ENCODE peak calls at places on chromosomes 4 and X, in eight cellular contexts. S is fibroblast of mammary gland; D is Calu3; J is ovary; L is LoVo; O is stimulated activated CD4-positive, alpha-beta T cell treated with anti-CD3 and anti-CD28 coated beads, Interleukin-2, amount 100 ng/mL, for 48 hours; R is CD4-positive, CD25-positive, alpha-beta regulatory T cell; I is Peyer's patch. T is an unnamed sample.
A peak's percentile ranks its signal among the peaks of the same experiment; 100 is the strongest.

GRCh38 chr4:35525192-35525978 is 718.9 kb downstream of the ARAP2 start:
- DNase-seq in D (no peak), J (no peak), R (peak; percentile 44), I (peak; percentile 23), L (no peak), O (no peak), S (no peak), T (no peak)

GRCh38 chrX:139203681-139204575 is 326.6 kb upstream of the F9 start:
- DNase-seq in J (peak; percentile 11), S (peak; percentile 13), I (no peak), O (no peak), L (no peak), R (no peak), D (no peak), T (peak; percentile 4)

GRCh38 chrX:148310402-148311200 is 189.8 kb upstream of the AFF2 start:
- DNase-seq in D (no peak), R (peak; percentile 86), I (no peak), O (peak; percentile 31), L (no peak), J (no peak), S (no peak), T (no peak)

GRCh38 chr4:17512973-17513665 is 1.2 kb upstream of the QDPR start:
- DNase-seq in J (no peak), I (no peak), O (no peak), L (no peak), S (peak; percentile 30), R (no peak), D (no peak), T (no peak)

GRCh38 chr4:57580710-57581109 is 470.5 kb upstream of the IGFBP7 start:
- DNase-seq in J (no peak), D (no peak), I (no peak), S (no peak), L (no peak), R (no peak), O (no peak), T (no peak)

GRCh38 chr4:70721747-70722146 is at the start of gene RUFY3:
- DNase-seq in O (no peak), R (no peak), D (no peak), L (no peak), S (peak; percentile 98), I (no peak), J (peak; percentile 50), T (peak; percentile 80)

GRCh38 chrX:39814391-39814790 is 283.4 kb downstream of the BCOR start:
- DNase-seq in I (no peak), R (peak; percentile 66), L (no peak), O (peak; percentile 39), S (peak; percentile 51), J (no peak), D (peak; percentile 13), T (peak; percentile 41)

GRCh38 chr4:186693159-186693815 is 30.4 kb downstream of the FAT1 start:
- DNase-seq in J (no peak), I (no peak), S (peak; percentile 97), R (no peak), D (peak; percentile 64), L (peak; percentile 79), O (no peak), T (peak; percentile 61)

GRCh38 chr4:55318541-55319129 is 27.4 kb upstream of the SRD5A3 start:
- DNase-seq in D (no peak), R (no peak), I (no peak), L (no peak), S (no peak), J (no peak), O (no peak), T (no peak)

GRCh38 chr4:109434007-109434792 is 585 bp downstream of the SEC24B start:
- DNase-seq in O (no peak), S (peak; percentile 13), I (peak; percentile 64), L (peak; percentile 11), R (peak; percentile 43), D (no peak), J (peak; percentile 39), T (peak; percentile 1)

GRCh38 chrX:13432376-13432775 is 112.5 kb upstream of the ATXN3L start:
- DNase-seq in J (peak; percentile 46), R (no peak), S (peak; percentile 98), L (no peak), D (no peak), O (no peak), I (no peak), T (peak; percentile 96)

GRCh38 chr4:96352051-96352517 is 512.2 kb downstream of the PDHA2 start:
- DNase-seq in S (peak; percentile 5), L (no peak), I (no peak), R (peak; percentile 3), J (no peak), O (no peak), D (peak; percentile 36), T (no peak)

GRCh38 chrX:31340587-31340986 is 268.7 kb upstream of the FTHL17 start:
- DNase-seq in I (no peak), L (no peak), S (no peak), R (no peak), O (no peak), D (no peak), J (no peak), T (no peak)

GRCh38 chr4:172725581-172725980 is 443.0 kb upstream of the GALNT7 start:
- DNase-seq in L (peak; percentile 29), J (no peak), I (no peak), D (no peak), S (peak; percentile 22), R (no peak), O (no peak), T (peak; percentile 58)

GRCh38 chrX:39244146-39244545 is 442.9 kb downstream of the MID1IP1 start:
- DNase-seq in R (no peak), L (no peak), J (no peak), O (no peak), S (peak; percentile 32), I (no peak), D (no peak), T (no peak)

GRCh38 chr4:25283948-25284347 is 28.6 kb upstream of the ZCCHC4 start:
- DNase-seq in O (no peak), L (no peak), I (no peak), R (no peak), J (no peak), S (no peak), D (no peak), T (no peak)

GRCh38 chr4:143773998-143774898 is 73.8 kb upstream of the FREM3 start:
- DNase-seq in L (peak; percentile 70), O (peak; percentile 15), D (peak; percentile 63), R (peak; percentile 60), J (no peak), S (peak; percentile 68), I (peak; percentile 42), T (no peak)

GRCh38 chr4:6199344-6199921 is 916 bp downstream of the JAKMIP1 start:
- DNase-seq in O (no peak), L (no peak), I (no peak), R (peak; percentile 61), J (no peak), D (no peak), S (no peak), T (no peak)

GRCh38 chrX:123138473-123138872 is 45.6 kb upstream of the GRIA3 start:
- DNase-seq in J (no peak), S (peak; percentile 74), O (no peak), D (no peak), R (no peak), I (no peak), L (no peak), T (no peak)

GRCh38 chr4:123412700-123413512 is 16.3 kb downstream of the SPRY1 start:
- DNase-seq in S (peak; percentile 70), O (no peak), I (no peak), D (no peak), R (no peak), L (no peak), J (no peak), T (peak; percentile 40)

GRCh38 chr4:3111461-3111860 is 37.0 kb downstream of the HTT start:
- DNase-seq in O (no peak), J (no peak), L (no peak), I (no peak), R (no peak), D (no peak), S (peak; percentile 63), T (peak; percentile 69)

GRCh38 chr4:139887962-139888735 is 222.5 kb downstream of the MGST2 start:
- DNase-seq in R (no peak), O (no peak), I (no peak), D (no peak), J (no peak), S (no peak), L (no peak), T (no peak)

GRCh38 chr4:80989921-80990544 is 40.5 kb upstream of the BMP3 start:
- DNase-seq in O (peak; percentile 7), R (peak; percentile 67), L (peak; percentile 52), J (no peak), S (peak; percentile 75), I (no peak), D (peak; percentile 44), T (peak; percentile 53)

GRCh38 chr4:30722916-30723270 is 2.7 kb downstream of the PCDH7 start:
- DNase-seq in R (no peak), L (no peak), J (no peak), I (no peak), D (no peak), O (no peak), S (no peak), T (no peak)

GRCh38 chr4:88137112-88137511 is 21.3 kb downstream of the ABCG2 start:
- DNase-seq in J (no peak), R (no peak), D (no peak), I (no peak), S (peak; percentile 43), L (no peak), O (no peak), T (peak; percentile 15)

GRCh38 chr4:113759696-113760093 is 1.8 kb downstream of the CAMK2D start:
- DNase-seq in J (no peak), S (no peak), D (no peak), R (peak; percentile 45), O (no peak), L (no peak), I (no peak), T (no peak)

GRCh38 chrX:120090208-120090607 is 12.7 kb upstream of the RHOXF2B start:
- DNase-seq in D (no peak), J (no peak), I (no peak), S (no peak), O (no peak), L (no peak), R (no peak), T (no peak)

GRCh38 chrX:69505772-69506616 is 1.9 kb downstream of the NALF2 start:
- DNase-seq in O (no peak), S (no peak), I (no peak), J (no peak), L (no peak), D (no peak), R (no peak), T (no peak)

GRCh38 chrX:18537524-18537923 is 112.1 kb downstream of the CDKL5 start:
- DNase-seq in L (no peak), R (no peak), O (no peak), J (no peak), I (no peak), D (no peak), S (no peak), T (no peak)

GRCh38 chrX:145817666-145818521 is at the start of gene SLITRK2:
- DNase-seq in I (no peak), R (no peak), L (no peak), S (peak; percentile 1), J (no peak), O (no peak), D (no peak), T (no peak)

T was measured in HCEC 1CT.